ENCODE peak calls at places on chromosomes 5 and 9, in nine cellular contexts. H is omental fat pad, N is astrocyte, V is T-helper 9 cell, Q is A549, J is ureter, M is stromal cell of bone marrow, W is T-helper 2 cell, T is substantia nigra. D is an unnamed sample.

GRCh38 chr9:134356496-134357470 is 30.5 kb downstream of the RXRA start:
- DNase-seq in H (no peak), T (no peak), N (no peak), W (no peak), M (no peak), V (no peak), J (peak), Q (no peak), D (no peak)

GRCh38 chr5:154937186-154937717 is 759 bp downstream of the GEMIN5 start:
- DNase-seq in V (no peak), H (no peak), J (no peak), N (no peak), T (no peak), W (no peak), M (no peak), Q (no peak), D (no peak)

GRCh38 chr9:128007566-128008138 is 26.9 kb upstream of the EEIG1 start:
- DNase-seq in Q (no peak), J (peak), M (no peak), N (peak), W (peak), T (no peak), V (peak), H (no peak), D (peak)

GRCh38 chr9:123713282-123713681 is 216.6 kb downstream of the DENND1A start:
- DNase-seq in V (no peak), J (no peak), N (no peak), H (no peak), M (no peak), Q (no peak), W (no peak), T (no peak), D (no peak)

GRCh38 chr5:132103380-132103951 is 29.9 kb downstream of the CSF2 start:
- DNase-seq in Q (peak), T (no peak), M (peak), V (peak), J (peak), H (peak), W (peak), N (peak), D (no peak)

GRCh38 chr9:13568446-13568845 is 289.0 kb upstream of the MPDZ start:
- DNase-seq in H (no peak), W (no peak), J (no peak), Q (no peak), V (no peak), N (peak), M (no peak), T (peak), D (no peak)

GRCh38 chr5:68465133-68465532 is 249.6 kb downstream of the PIK3R1 start:
- DNase-seq in T (no peak), M (no peak), H (no peak), V (no peak), Q (no peak), N (no peak), W (no peak), J (no peak), D (no peak)

GRCh38 chr9:127761491-127761904 is 17.0 kb downstream of the SH2D3C start:
- DNase-seq in W (no peak), T (no peak), V (no peak), Q (no peak), M (no peak), H (no peak), J (no peak), N (no peak), D (peak)

GRCh38 chr9:5493597-5494511 is 16.5 kb upstream of the PDCD1LG2 start:
- DNase-seq in J (no peak), H (no peak), T (peak), W (no peak), Q (no peak), M (peak), V (no peak), N (peak), D (no peak)

GRCh38 chr9:7366121-7366520 is 433.5 kb downstream of the DMAC1 start:
- DNase-seq in H (no peak), Q (no peak), W (no peak), N (no peak), V (no peak), J (no peak), T (no peak), M (no peak), D (no peak)

GRCh38 chr5:15013654-15014463 is 142.3 kb upstream of the ANKH start:
- DNase-seq in Q (peak), J (no peak), M (peak), W (peak), N (peak), T (no peak), H (no peak), V (no peak), D (peak)

D was measured in iPS-NIHi11.